ENCODE peak calls at places on chromosomes 6 and 20, in eight cellular contexts. One of them, this sample, is unnamed.

GRCh38 chr20:50580016-50580747 is 70.0 kb downstream of the PTPN1 start:
- DNase-seq in fibroblast of pulmonary artery: peak; percentile 63
- DNase-seq in cardiac fibroblast: peak; percentile 66
- DNase-seq in DND-41: peak; percentile 45
- DNase-seq in GM12864: no peak
- DNase-seq in tibial artery: peak; percentile 83
- DNase-seq in OCI-LY7: peak; percentile 55
- DNase-seq in GM20000: peak; percentile 75
- DNase-seq in this sample: peak; percentile 68

GRCh38 chr6:41581381-41581991 is 35.3 kb downstream of the FOXP4 start:
- DNase-seq in DND-41: no peak
- DNase-seq in OCI-LY7: no peak
- DNase-seq in cardiac fibroblast: peak; percentile 82
- DNase-seq in fibroblast of pulmonary artery: peak; percentile 80
- DNase-seq in tibial artery: peak; percentile 86
- DNase-seq in GM20000: no peak
- DNase-seq in GM12864: no peak
- DNase-seq in this sample: no peak

GRCh38 chr20:48606841-48607543 is 220.8 kb downstream of the PREX1 start:
- DNase-seq in cardiac fibroblast: no peak
- DNase-seq in GM12864: no peak
- DNase-seq in DND-41: no peak
- DNase-seq in OCI-LY7: no peak
- DNase-seq in tibial artery: peak; percentile 51
- DNase-seq in GM20000: no peak
- DNase-seq in fibroblast of pulmonary artery: no peak
- DNase-seq in this sample: no peak

GRCh38 chr6:33710296-33711121 is 991 bp downstream of the UQCC2 start:
- DNase-seq in GM12864: no peak
- DNase-seq in OCI-LY7: peak; percentile 29
- DNase-seq in GM20000: no peak
- DNase-seq in cardiac fibroblast: no peak
- DNase-seq in DND-41: peak; percentile 33
- DNase-seq in fibroblast of pulmonary artery: no peak
- DNase-seq in tibial artery: no peak
- DNase-seq in this sample: no peak

GRCh38 chr6:15626160-15626559 is 36.7 kb downstream of the DTNBP1 start:
- DNase-seq in DND-41: no peak
- DNase-seq in GM12864: no peak
- DNase-seq in OCI-LY7: no peak
- DNase-seq in tibial artery: no peak
- DNase-seq in fibroblast of pulmonary artery: no peak
- DNase-seq in cardiac fibroblast: no peak
- DNase-seq in GM20000: no peak
- DNase-seq in this sample: no peak

GRCh38 chr6:131135244-131136020 is at the start of gene AKAP7:
- DNase-seq in OCI-LY7: peak; percentile 71
- DNase-seq in cardiac fibroblast: peak; percentile 81
- DNase-seq in fibroblast of pulmonary artery: peak; percentile 77
- DNase-seq in DND-41: peak; percentile 67
- DNase-seq in GM12864: no peak
- DNase-seq in GM20000: peak; percentile 88
- DNase-seq in tibial artery: peak; percentile 82
- DNase-seq in this sample: no peak

GRCh38 chr6:16683524-16684194 is 77.6 kb downstream of the ATXN1 start:
- DNase-seq in DND-41: no peak
- DNase-seq in cardiac fibroblast: peak; percentile 84
- DNase-seq in OCI-LY7: no peak
- DNase-seq in fibroblast of pulmonary artery: peak; percentile 80
- DNase-seq in tibial artery: peak; percentile 79
- DNase-seq in GM20000: no peak
- DNase-seq in GM12864: no peak
- DNase-seq in this sample: no peak

GRCh38 chr20:21450572-21450971 is 53.2 kb upstream of the NKX2-4 start:
- DNase-seq in DND-41: no peak
- DNase-seq in cardiac fibroblast: no peak
- DNase-seq in fibroblast of pulmonary artery: no peak
- DNase-seq in OCI-LY7: no peak
- DNase-seq in tibial artery: no peak
- DNase-seq in GM20000: no peak
- DNase-seq in GM12864: no peak
- DNase-seq in this sample: no peak

GRCh38 chr20:4601630-4602296 is 119.9 kb upstream of the PRND start:
- DNase-seq in tibial artery: no peak
- DNase-seq in GM12864: no peak
- DNase-seq in OCI-LY7: no peak
- DNase-seq in GM20000: no peak
- DNase-seq in cardiac fibroblast: peak; percentile 41
- DNase-seq in DND-41: no peak
- DNase-seq in fibroblast of pulmonary artery: no peak
- DNase-seq in this sample: no peak

GRCh38 chr6:132023490-132023889 is 72.3 kb upstream of the CCN2 start:
- DNase-seq in OCI-LY7: no peak
- DNase-seq in DND-41: no peak
- DNase-seq in cardiac fibroblast: no peak
- DNase-seq in GM12864: no peak
- DNase-seq in fibroblast of pulmonary artery: peak; percentile 8
- DNase-seq in tibial artery: no peak
- DNase-seq in GM20000: no peak
- DNase-seq in this sample: no peak

GRCh38 chr20:5657190-5657872 is 92.9 kb upstream of the SHLD1 start:
- DNase-seq in fibroblast of pulmonary artery: peak; percentile 99
- DNase-seq in GM12864: no peak
- DNase-seq in OCI-LY7: no peak
- DNase-seq in GM20000: no peak
- DNase-seq in DND-41: no peak
- DNase-seq in cardiac fibroblast: peak; percentile 98
- DNase-seq in tibial artery: no peak
- DNase-seq in this sample: no peak

DNA sequence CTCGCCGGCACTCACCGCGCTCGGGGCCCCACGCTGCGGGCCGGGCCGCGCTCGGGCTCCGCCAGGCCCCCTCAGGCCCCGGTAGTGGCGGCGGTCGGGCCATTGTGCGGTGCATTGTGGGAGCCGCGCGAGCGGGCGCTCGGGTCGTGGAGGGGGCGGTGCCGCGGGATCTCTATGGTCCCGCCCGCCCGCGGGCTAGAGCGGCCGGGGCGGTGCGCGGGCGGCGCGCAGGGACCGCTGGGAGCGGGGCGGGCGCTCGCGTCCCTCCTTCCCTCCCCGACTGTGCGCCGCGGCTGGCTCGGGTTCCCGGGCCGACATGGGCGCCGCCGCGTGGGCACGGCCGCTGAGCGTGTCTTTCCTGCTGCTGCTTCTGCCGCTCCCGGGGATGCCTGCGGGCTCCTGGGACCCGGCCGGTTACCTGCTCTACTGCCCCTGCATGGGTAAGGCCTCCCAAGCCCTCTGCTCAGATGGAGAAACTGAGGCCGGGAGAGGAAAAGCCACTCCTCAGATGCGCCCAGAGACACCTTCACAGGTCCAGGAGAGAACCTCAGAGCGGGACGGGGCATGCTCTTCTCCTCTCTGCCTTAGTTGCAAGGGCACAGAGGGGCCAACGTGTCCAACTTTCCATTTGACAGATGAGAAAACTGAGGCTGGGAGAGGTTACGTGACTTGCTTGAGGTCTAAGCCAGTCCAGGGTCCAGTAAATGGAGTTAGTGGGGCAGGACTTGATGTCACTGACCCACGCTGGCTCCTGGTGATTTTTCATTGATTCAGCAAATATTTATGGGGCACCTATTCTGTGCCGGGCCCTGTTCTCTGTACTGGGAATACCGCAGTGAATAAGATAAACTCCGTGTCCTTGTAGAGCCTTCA is at the start of the genes PLAGL2 and POFUT1:
- DNase-seq in fibroblast of pulmonary artery: peak; percentile 86
- DNase-seq in DND-41: peak; percentile 93
- DNase-seq in tibial artery: peak; percentile 94
- DNase-seq in GM12864: peak; percentile 49
- DNase-seq in cardiac fibroblast: peak; percentile 91
- DNase-seq in OCI-LY7: peak; percentile 92
- DNase-seq in GM20000: peak; percentile 100
- DNase-seq in this sample: peak; percentile 59
- TF ChIP-seq CTCF in fibroblast of pulmonary artery: peak; percentile 10
- TF ChIP-seq CTCF in DND-41: peak; percentile 38
- TF ChIP-seq CTCF in tibial artery: no peak
- TF ChIP-seq CTCF in GM12864: peak; percentile 23
- TF ChIP-seq CTCF in cardiac fibroblast: no peak
- TF ChIP-seq CTCF in OCI-LY7: peak; percentile 55
- TF ChIP-seq CTCF in GM20000: peak; percentile 14
- TF ChIP-seq CTCF in this sample: no peak

GRCh38 chr20:652611-653109 is 340 bp downstream of the SRXN1 start:
- DNase-seq in OCI-LY7: no peak
- DNase-seq in GM12864: no peak
- DNase-seq in fibroblast of pulmonary artery: peak; percentile 61
- DNase-seq in DND-41: no peak
- DNase-seq in tibial artery: no peak
- DNase-seq in cardiac fibroblast: peak; percentile 60
- DNase-seq in GM20000: no peak
- DNase-seq in this sample: no peak

GRCh38 chr20:651713-652610 is 1.0 kb downstream of the SRXN1 start:
- DNase-seq in tibial artery: no peak
- DNase-seq in OCI-LY7: peak; percentile 33
- DNase-seq in GM20000: peak; percentile 48
- DNase-seq in cardiac fibroblast: no peak
- DNase-seq in GM12864: no peak
- DNase-seq in fibroblast of pulmonary artery: no peak
- DNase-seq in DND-41: no peak
- DNase-seq in this sample: no peak

GRCh38 chr20:654427-654770 is 1.4 kb upstream of the SRXN1 start:
- DNase-seq in tibial artery: no peak
- DNase-seq in OCI-LY7: no peak
- DNase-seq in cardiac fibroblast: no peak
- DNase-seq in GM12864: no peak
- DNase-seq in DND-41: no peak
- DNase-seq in fibroblast of pulmonary artery: no peak
- DNase-seq in GM20000: no peak
- DNase-seq in this sample: no peak

GRCh38 chr20:653110-653589 is at the start of gene SRXN1:
- DNase-seq in GM12864: peak; percentile 55
- DNase-seq in fibroblast of pulmonary artery: peak; percentile 92
- DNase-seq in tibial artery: peak; percentile 94
- DNase-seq in DND-41: no peak
- DNase-seq in GM20000: peak; percentile 98
- DNase-seq in OCI-LY7: peak; percentile 95
- DNase-seq in cardiac fibroblast: peak; percentile 96
- DNase-seq in this sample: peak; percentile 67

GRCh38 chr20:653590-654426 is 808 bp upstream of the SRXN1 start:
- DNase-seq in cardiac fibroblast: no peak
- DNase-seq in tibial artery: no peak
- DNase-seq in fibroblast of pulmonary artery: no peak
- DNase-seq in DND-41: no peak
- DNase-seq in OCI-LY7: no peak
- DNase-seq in GM20000: no peak
- DNase-seq in GM12864: no peak
- DNase-seq in this sample: no peak
- TF ChIP-seq CTCF in cardiac fibroblast: no peak
- TF ChIP-seq CTCF in tibial artery: no peak
- TF ChIP-seq CTCF in fibroblast of pulmonary artery: no peak
- TF ChIP-seq CTCF in DND-41: no peak
- TF ChIP-seq CTCF in OCI-LY7: no peak
- TF ChIP-seq CTCF in GM20000: no peak
- TF ChIP-seq CTCF in GM12864: no peak
- TF ChIP-seq CTCF in this sample: no peak

DNA sequence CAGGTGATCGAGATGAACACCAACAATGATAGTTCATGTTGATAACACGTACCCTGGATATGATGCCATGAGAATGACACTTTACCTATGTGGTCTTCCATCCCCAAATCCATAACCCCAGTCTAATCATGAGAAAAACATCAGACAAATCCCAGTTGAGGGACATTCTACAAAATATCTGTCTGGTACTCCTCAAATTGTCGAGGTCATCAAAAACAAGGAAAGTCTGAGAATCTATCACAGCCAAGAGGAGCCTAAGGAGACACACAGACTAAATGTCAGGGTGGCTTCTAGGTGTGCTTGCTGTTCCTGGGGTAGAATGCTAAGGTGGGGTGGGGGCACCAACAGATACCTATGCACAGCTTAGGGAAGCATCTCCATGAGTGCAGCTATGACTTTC is 2.8 kb upstream of the RNF8 start:
- DNase-seq in OCI-LY7: no peak
- DNase-seq in GM12864: no peak
- DNase-seq in DND-41: no peak
- DNase-seq in tibial artery: no peak
- DNase-seq in fibroblast of pulmonary artery: no peak
- DNase-seq in GM20000: no peak
- DNase-seq in cardiac fibroblast: no peak
- DNase-seq in this sample: no peak
- TF ChIP-seq CTCF in OCI-LY7: no peak
- TF ChIP-seq CTCF in GM12864: no peak
- TF ChIP-seq CTCF in DND-41: no peak
- TF ChIP-seq CTCF in tibial artery: no peak
- TF ChIP-seq CTCF in fibroblast of pulmonary artery: no peak
- TF ChIP-seq CTCF in GM20000: no peak
- TF ChIP-seq CTCF in cardiac fibroblast: no peak
- TF ChIP-seq CTCF in this sample: no peak

DNA sequence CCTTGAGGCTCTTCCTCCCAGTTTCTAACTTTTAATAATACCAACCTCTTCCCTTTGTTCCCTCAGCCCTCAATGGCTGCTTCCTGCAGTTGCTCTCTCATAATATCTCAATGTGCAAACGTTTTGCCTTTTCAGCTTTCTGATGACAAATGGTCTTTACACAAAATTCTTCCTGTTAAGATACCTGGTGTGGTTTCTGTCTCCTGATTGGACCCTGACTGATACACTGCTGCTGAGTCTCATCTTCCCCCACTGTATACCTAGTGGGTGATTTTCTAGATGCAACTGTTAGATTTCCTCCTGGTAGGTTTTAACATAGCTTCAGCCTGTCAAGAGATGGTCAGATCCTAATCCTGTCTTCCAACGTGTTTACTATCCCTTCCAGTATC is 147.9 kb upstream of the TOP1 start:
- DNase-seq in cardiac fibroblast: no peak
- DNase-seq in tibial artery: no peak
- DNase-seq in GM20000: no peak
- DNase-seq in DND-41: no peak
- DNase-seq in OCI-LY7: peak; percentile 31
- DNase-seq in fibroblast of pulmonary artery: no peak
- DNase-seq in GM12864: no peak
- DNase-seq in this sample: no peak
- TF ChIP-seq CTCF in cardiac fibroblast: no peak
- TF ChIP-seq CTCF in tibial artery: no peak
- TF ChIP-seq CTCF in GM20000: no peak
- TF ChIP-seq CTCF in DND-41: no peak
- TF ChIP-seq CTCF in OCI-LY7: no peak
- TF ChIP-seq CTCF in fibroblast of pulmonary artery: no peak
- TF ChIP-seq CTCF in GM12864: no peak
- TF ChIP-seq CTCF in this sample: no peak

GRCh38 chr20:60224914-60225313 is 266.7 kb downstream of the CDH26 start:
- DNase-seq in fibroblast of pulmonary artery: peak; percentile 1
- DNase-seq in cardiac fibroblast: no peak
- DNase-seq in GM12864: no peak
- DNase-seq in GM20000: no peak
- DNase-seq in tibial artery: no peak
- DNase-seq in OCI-LY7: peak; percentile 41
- DNase-seq in DND-41: peak; percentile 63
- DNase-seq in this sample: no peak
- TF ChIP-seq CTCF in fibroblast of pulmonary artery: peak; percentile 24
- TF ChIP-seq CTCF in cardiac fibroblast: peak; percentile 61
- TF ChIP-seq CTCF in GM12864: peak; percentile 63
- TF ChIP-seq CTCF in GM20000: no peak
- TF ChIP-seq CTCF in tibial artery: no peak
- TF ChIP-seq CTCF in OCI-LY7: peak; percentile 80
- TF ChIP-seq CTCF in DND-41: peak; percentile 80
- TF ChIP-seq CTCF in this sample: no peak

This sample was measured in omental fat pad.